ENCODE peak calls at places on chromosomes 6 and 20, in ten cellular contexts. Q is NCI-H446; L is activated naive CD4-positive, alpha-beta T cell treated with anti-CD3 and anti-CD28 coated beads, Interleukin-2, amount 50 U/mL, for 16 hours; T is MG63; Y is NCI-H345; J is NCI-H748 treated with DMSO at 0.1 percent for 48 hours; F is CD4-positive, alpha-beta T cell; W is GM12865; X is cardiac fibroblast; R is sigmoid colon. O is an unnamed sample.

GRCh38 chr6:17484201-17484606 is 90.8 kb downstream of the CAP2 start:
- DNase-seq in Q (no peak), R (no peak), X (no peak), L (no peak), T (no peak), F (no peak), J (peak), W (no peak), Y (peak), O (no peak)

GRCh38 chr6:89239338-89239737 is 22.2 kb upstream of the GABRR1 start:
- DNase-seq in F (peak), L (no peak), X (peak), Y (no peak), R (no peak), T (no peak), W (peak), J (no peak), Q (no peak), O (peak)

GRCh38 chr20:38894091-38894847 is 31.9 kb upstream of the FAM83D start:
- DNase-seq in F (no peak), Q (peak), R (no peak), T (no peak), W (no peak), X (no peak), J (no peak), Y (peak), L (no peak), O (no peak)

GRCh38 chr6:101085327-101085726 is 204.2 kb upstream of the ASCC3 start:
- DNase-seq in T (no peak), W (no peak), X (peak), Q (no peak), L (no peak), J (no peak), R (no peak), Y (no peak), F (no peak), O (no peak)

GRCh38 chr6:143555071-143555492 is 43.6 kb upstream of the FUCA2 start:
- DNase-seq in L (no peak), X (no peak), W (no peak), R (no peak), Q (no peak), F (no peak), T (no peak), J (no peak), Y (no peak), O (no peak)

GRCh38 chr6:147061152-147061551 is 143.1 kb upstream of the STXBP5 start:
- DNase-seq in L (no peak), R (no peak), F (no peak), X (no peak), T (no peak), Y (no peak), Q (no peak), W (no peak), J (no peak), O (no peak)

GRCh38 chr6:41336824-41337223 is 1.4 kb downstream of the NCR2 start:
- DNase-seq in F (no peak), X (no peak), J (peak), W (no peak), T (no peak), L (no peak), R (no peak), Y (peak), Q (no peak), O (no peak)

GRCh38 chr6:47200536-47201334 is 109.0 kb downstream of the TNFRSF21 start:
- DNase-seq in X (no peak), J (no peak), Y (no peak), F (no peak), L (no peak), R (no peak), Q (no peak), T (no peak), W (no peak), O (no peak)

GRCh38 chr6:20978176-20978614 is 443.9 kb downstream of the CDKAL1 start:
- DNase-seq in T (no peak), X (peak), Y (no peak), R (no peak), L (no peak), W (peak), J (no peak), Q (no peak), F (no peak), O (no peak)

GRCh38 chr6:20559924-20560551 is 25.8 kb downstream of the CDKAL1 start:
- DNase-seq in Y (no peak), X (peak), L (no peak), T (no peak), F (no peak), J (peak), R (no peak), W (no peak), Q (peak), O (no peak)

GRCh38 chr6:141258516-141258915 is 874.2 kb upstream of the GJE1 start:
- DNase-seq in R (no peak), W (no peak), Y (no peak), Q (no peak), X (no peak), J (no peak), L (no peak), F (no peak), T (no peak), O (no peak)

GRCh38 chr6:160084198-160084776 is 37.3 kb upstream of the SLC22A1 start:
- DNase-seq in R (no peak), Q (no peak), T (no peak), X (no peak), J (no peak), F (no peak), Y (no peak), L (no peak), W (no peak), O (no peak)

GRCh38 chr20:61369731-61370520 is 117.9 kb downstream of the CDH4 start:
- DNase-seq in Y (no peak), T (no peak), F (no peak), R (no peak), Q (no peak), X (no peak), W (no peak), J (no peak), L (no peak), O (no peak)

GRCh38 chr6:11712760-11713159 is 65.8 kb downstream of the ADTRP start:
- DNase-seq in R (peak), Q (no peak), F (no peak), T (no peak), X (peak), L (peak), J (no peak), Y (no peak), W (peak), O (peak)

GRCh38 chr6:15274696-15275387 is 29.0 kb downstream of the JARID2 start:
- DNase-seq in L (no peak), Y (no peak), X (peak), J (no peak), R (no peak), T (no peak), W (no peak), Q (no peak), F (no peak), O (no peak)

GRCh38 chr6:46893648-46894047 is 28.1 kb downstream of the ADGRF5 start:
- DNase-seq in F (no peak), Y (no peak), R (no peak), T (no peak), L (no peak), Q (no peak), W (no peak), X (no peak), J (no peak), O (no peak)

GRCh38 chr6:287500-287883 is 4.8 kb upstream of the DUSP22 start:
- DNase-seq in J (no peak), X (no peak), R (no peak), Q (no peak), T (peak), Y (no peak), L (no peak), W (peak), F (no peak), O (no peak)

GRCh38 chr6:88899569-88900316 is 63.7 kb downstream of the RNGTT start:
- DNase-seq in L (no peak), W (peak), Q (no peak), Y (no peak), J (no peak), X (no peak), R (no peak), T (no peak), F (no peak), O (no peak)

GRCh38 chr20:53009979-53010735 is 38.0 kb downstream of the TSHZ2 start:
- DNase-seq in T (no peak), X (no peak), J (no peak), F (no peak), L (no peak), W (no peak), Y (no peak), R (no peak), Q (no peak), O (no peak)

GRCh38 chr20:23702021-23702420 is 13.2 kb upstream of the CST4 start:
- DNase-seq in J (no peak), T (no peak), L (no peak), R (no peak), W (no peak), Q (no peak), F (no peak), Y (no peak), X (peak), O (no peak)

GRCh38 chr6:150256618-150257272 is 112.1 kb upstream of the IYD start:
- DNase-seq in W (no peak), Q (no peak), F (no peak), J (no peak), L (no peak), X (peak), T (no peak), R (no peak), Y (no peak), O (no peak)

GRCh38 chr20:38180781-38181180 is 15.7 kb upstream of the TGM2 start:
- DNase-seq in R (peak), J (no peak), Q (no peak), W (no peak), Y (no peak), X (no peak), F (no peak), T (peak), L (no peak), O (no peak)

GRCh38 chr20:14336667-14337066 is 745 bp downstream of the FLRT3 start:
- DNase-seq in T (no peak), L (no peak), R (no peak), Q (no peak), J (peak), F (no peak), Y (no peak), W (peak), X (no peak), O (no peak)

GRCh38 chr6:25717856-25718740 is 36.4 kb upstream of the SLC17A4 start:
- DNase-seq in R (no peak), T (no peak), J (peak), F (no peak), W (peak), X (peak), Q (peak), Y (peak), L (no peak), O (no peak)

GRCh38 chr6:136593748-136594490 is 43.7 kb upstream of the MAP7 start:
- DNase-seq in F (no peak), X (peak), T (peak), L (no peak), R (no peak), J (no peak), W (peak), Y (no peak), Q (no peak), O (peak)

GRCh38 chr6:37576336-37576737 is 76.6 kb upstream of the CCDC167 start:
- DNase-seq in Q (no peak), J (no peak), F (no peak), W (no peak), L (no peak), X (peak), T (peak), R (no peak), Y (no peak), O (no peak)

GRCh38 chr6:19719691-19720127 is 117.5 kb upstream of the ID4 start:
- DNase-seq in R (no peak), Q (no peak), Y (no peak), W (no peak), F (no peak), X (peak), L (no peak), J (no peak), T (no peak), O (no peak)

GRCh38 chr6:134741193-134741521 is 208.7 kb downstream of the ALDH8A1 start:
- DNase-seq in Y (peak), T (no peak), Q (no peak), R (no peak), J (no peak), L (no peak), X (no peak), F (no peak), W (peak), O (no peak)

GRCh38 chr6:53945765-53946407 is 151.1 kb downstream of the LRRC1 start:
- DNase-seq in J (no peak), Q (no peak), Y (no peak), T (no peak), X (no peak), L (no peak), R (no peak), F (no peak), W (no peak), O (no peak)

GRCh38 chr6:127514396-127515227 is 4.5 kb downstream of the MTCL3 start:
- DNase-seq in Q (no peak), W (no peak), T (no peak), X (peak), L (peak), R (no peak), F (peak), Y (no peak), J (no peak), O (peak)

GRCh38 chr20:50701055-50701963 is 10.0 kb upstream of the RIPOR3 start:
- DNase-seq in Q (no peak), L (no peak), W (no peak), J (peak), F (no peak), X (no peak), Y (no peak), T (no peak), R (no peak), O (no peak)